ENCODE peak calls at places on chromosome 13, in eight cellular contexts. One of them, this sample, is unnamed.

GRCh38 chr13:99617474-99618255 is 116.4 kb downstream of the TM9SF2 start:
- DNase-seq in A549: peak
- DNase-seq in fibroblast of pulmonary artery: peak
- DNase-seq in heart right ventricle: peak
- DNase-seq in spleen: no peak
- DNase-seq in brain microvascular endothelial cell: peak
- DNase-seq in CD8-positive, alpha-beta T cell: peak
- DNase-seq in mucosa of descending colon: no peak
- DNase-seq in this sample: peak

GRCh38 chr13:41026806-41027205 is 7.7 kb upstream of the ELF1 start:
- DNase-seq in A549: no peak
- DNase-seq in fibroblast of pulmonary artery: no peak
- DNase-seq in heart right ventricle: no peak
- DNase-seq in spleen: no peak
- DNase-seq in brain microvascular endothelial cell: no peak
- DNase-seq in CD8-positive, alpha-beta T cell: no peak
- DNase-seq in mucosa of descending colon: no peak
- DNase-seq in this sample: no peak

GRCh38 chr13:50463662-50464061 is 379.8 kb downstream of the DLEU7 start:
- DNase-seq in A549: no peak
- DNase-seq in fibroblast of pulmonary artery: no peak
- DNase-seq in heart right ventricle: no peak
- DNase-seq in spleen: no peak
- DNase-seq in brain microvascular endothelial cell: no peak
- DNase-seq in CD8-positive, alpha-beta T cell: no peak
- DNase-seq in mucosa of descending colon: no peak
- DNase-seq in this sample: no peak

GRCh38 chr13:74768521-74769090 is 634.4 kb upstream of the KLF12 start:
- DNase-seq in A549: no peak
- DNase-seq in fibroblast of pulmonary artery: no peak
- DNase-seq in heart right ventricle: no peak
- DNase-seq in spleen: no peak
- DNase-seq in brain microvascular endothelial cell: no peak
- DNase-seq in CD8-positive, alpha-beta T cell: no peak
- DNase-seq in mucosa of descending colon: no peak
- DNase-seq in this sample: no peak

GRCh38 chr13:44918323-44919102 is 70.8 kb downstream of the NUFIP1 start:
- DNase-seq in A549: peak
- DNase-seq in fibroblast of pulmonary artery: peak
- DNase-seq in heart right ventricle: peak
- DNase-seq in spleen: peak
- DNase-seq in brain microvascular endothelial cell: peak
- DNase-seq in CD8-positive, alpha-beta T cell: peak
- DNase-seq in mucosa of descending colon: peak
- DNase-seq in this sample: no peak

GRCh38 chr13:105219636-105220035 is 1315.8 kb downstream of the EFNB2 start:
- DNase-seq in A549: no peak
- DNase-seq in fibroblast of pulmonary artery: no peak
- DNase-seq in heart right ventricle: no peak
- DNase-seq in spleen: no peak
- DNase-seq in brain microvascular endothelial cell: no peak
- DNase-seq in CD8-positive, alpha-beta T cell: no peak
- DNase-seq in mucosa of descending colon: no peak
- DNase-seq in this sample: peak

GRCh38 chr13:34405410-34405809 is 536.7 kb upstream of the NBEA start:
- DNase-seq in A549: no peak
- DNase-seq in fibroblast of pulmonary artery: no peak
- DNase-seq in heart right ventricle: no peak
- DNase-seq in spleen: no peak
- DNase-seq in brain microvascular endothelial cell: no peak
- DNase-seq in CD8-positive, alpha-beta T cell: no peak
- DNase-seq in mucosa of descending colon: no peak
- DNase-seq in this sample: no peak

GRCh38 chr13:77002590-77003190 is 10.8 kb downstream of the CLN5 start:
- DNase-seq in A549: peak
- DNase-seq in fibroblast of pulmonary artery: peak
- DNase-seq in heart right ventricle: no peak
- DNase-seq in spleen: no peak
- DNase-seq in brain microvascular endothelial cell: no peak
- DNase-seq in CD8-positive, alpha-beta T cell: no peak
- DNase-seq in mucosa of descending colon: no peak
- DNase-seq in this sample: peak

GRCh38 chr13:100836696-100837095 is 162.1 kb upstream of the TMTC4 start:
- DNase-seq in A549: no peak
- DNase-seq in fibroblast of pulmonary artery: peak
- DNase-seq in heart right ventricle: no peak
- DNase-seq in spleen: no peak
- DNase-seq in brain microvascular endothelial cell: peak
- DNase-seq in CD8-positive, alpha-beta T cell: no peak
- DNase-seq in mucosa of descending colon: no peak
- DNase-seq in this sample: no peak

GRCh38 chr13:75135325-75135825 is 346.6 kb downstream of the TBC1D4 start:
- DNase-seq in A549: no peak
- DNase-seq in fibroblast of pulmonary artery: peak
- DNase-seq in heart right ventricle: no peak
- DNase-seq in spleen: no peak
- DNase-seq in brain microvascular endothelial cell: peak
- DNase-seq in CD8-positive, alpha-beta T cell: no peak
- DNase-seq in mucosa of descending colon: no peak
- DNase-seq in this sample: peak

GRCh38 chr13:32824671-32825070 is 191.6 kb upstream of the KL start:
- DNase-seq in A549: peak
- DNase-seq in fibroblast of pulmonary artery: peak
- DNase-seq in heart right ventricle: no peak
- DNase-seq in spleen: no peak
- DNase-seq in brain microvascular endothelial cell: peak
- DNase-seq in CD8-positive, alpha-beta T cell: no peak
- DNase-seq in mucosa of descending colon: no peak
- DNase-seq in this sample: peak

GRCh38 chr13:101875091-101875490 is 422.6 kb downstream of the ITGBL1 start:
- DNase-seq in A549: no peak
- DNase-seq in fibroblast of pulmonary artery: no peak
- DNase-seq in heart right ventricle: no peak
- DNase-seq in spleen: no peak
- DNase-seq in brain microvascular endothelial cell: no peak
- DNase-seq in CD8-positive, alpha-beta T cell: no peak
- DNase-seq in mucosa of descending colon: no peak
- DNase-seq in this sample: no peak

GRCh38 chr13:98749501-98749900 is 3.0 kb downstream of the SLC15A1 start:
- DNase-seq in A549: no peak
- DNase-seq in fibroblast of pulmonary artery: peak
- DNase-seq in heart right ventricle: no peak
- DNase-seq in spleen: no peak
- DNase-seq in brain microvascular endothelial cell: no peak
- DNase-seq in CD8-positive, alpha-beta T cell: no peak
- DNase-seq in mucosa of descending colon: no peak
- DNase-seq in this sample: no peak

GRCh38 chr13:78604782-78605611 is 1.6 kb upstream of the POU4F1 start:
- DNase-seq in A549: peak
- DNase-seq in fibroblast of pulmonary artery: no peak
- DNase-seq in heart right ventricle: no peak
- DNase-seq in spleen: no peak
- DNase-seq in brain microvascular endothelial cell: no peak
- DNase-seq in CD8-positive, alpha-beta T cell: no peak
- DNase-seq in mucosa of descending colon: no peak
- DNase-seq in this sample: peak

GRCh38 chr13:51958217-51958547 is 53.1 kb downstream of the ATP7B start:
- DNase-seq in A549: no peak
- DNase-seq in fibroblast of pulmonary artery: no peak
- DNase-seq in heart right ventricle: no peak
- DNase-seq in spleen: no peak
- DNase-seq in brain microvascular endothelial cell: no peak
- DNase-seq in CD8-positive, alpha-beta T cell: no peak
- DNase-seq in mucosa of descending colon: peak
- DNase-seq in this sample: no peak

GRCh38 chr13:36395280-36395679 is 37.0 kb upstream of the CCNA1 start:
- DNase-seq in A549: peak
- DNase-seq in fibroblast of pulmonary artery: peak
- DNase-seq in heart right ventricle: no peak
- DNase-seq in spleen: no peak
- DNase-seq in brain microvascular endothelial cell: no peak
- DNase-seq in CD8-positive, alpha-beta T cell: no peak
- DNase-seq in mucosa of descending colon: no peak
- DNase-seq in this sample: peak

GRCh38 chr13:79776538-79776937 is 295.6 kb downstream of the NDFIP2 start:
- DNase-seq in A549: no peak
- DNase-seq in fibroblast of pulmonary artery: no peak
- DNase-seq in heart right ventricle: no peak
- DNase-seq in spleen: no peak
- DNase-seq in brain microvascular endothelial cell: no peak
- DNase-seq in CD8-positive, alpha-beta T cell: no peak
- DNase-seq in mucosa of descending colon: no peak
- DNase-seq in this sample: peak

GRCh38 chr13:77323858-77324257 is 3.0 kb downstream of the MYCBP2 start:
- DNase-seq in A549: no peak
- DNase-seq in fibroblast of pulmonary artery: no peak
- DNase-seq in heart right ventricle: no peak
- DNase-seq in spleen: no peak
- DNase-seq in brain microvascular endothelial cell: no peak
- DNase-seq in CD8-positive, alpha-beta T cell: no peak
- DNase-seq in mucosa of descending colon: no peak
- DNase-seq in this sample: no peak

DNA sequence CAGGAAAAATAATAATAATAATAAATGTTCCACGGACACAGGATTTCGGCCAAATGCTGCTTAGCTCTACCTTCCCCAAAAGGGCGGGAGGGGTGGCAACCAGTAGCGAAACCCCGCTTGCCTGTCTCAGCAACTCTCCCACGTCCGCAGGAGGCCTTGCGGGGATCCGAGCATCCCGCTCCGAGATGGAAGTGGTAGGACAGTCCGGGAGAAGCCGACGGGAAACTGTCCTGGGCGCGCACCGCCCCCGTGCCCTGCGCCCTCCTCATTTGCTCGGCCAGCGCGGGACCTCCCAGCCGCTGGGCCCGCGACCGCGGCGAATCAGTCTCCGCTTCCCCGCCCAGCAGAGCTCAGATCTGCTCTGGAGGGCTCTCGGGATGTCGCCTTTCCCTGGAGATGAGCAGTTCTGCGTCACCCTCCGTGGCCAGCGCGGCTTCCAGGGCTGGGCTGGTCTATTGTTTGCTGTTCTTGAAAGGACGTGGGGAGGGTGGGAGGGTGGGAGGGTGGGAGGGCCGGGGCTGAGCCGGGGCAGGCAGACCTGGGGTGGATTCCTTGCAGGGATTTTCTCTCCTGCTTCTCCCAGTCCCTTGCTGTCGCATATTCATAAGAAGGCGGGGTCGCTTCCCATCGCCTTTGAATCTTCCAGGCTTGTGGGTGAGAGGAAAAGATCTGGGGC is 48.8 kb upstream of the PABPC3 start:
- DNase-seq in A549: no peak
- DNase-seq in fibroblast of pulmonary artery: peak
- DNase-seq in heart right ventricle: no peak
- DNase-seq in spleen: peak
- DNase-seq in brain microvascular endothelial cell: peak
- DNase-seq in CD8-positive, alpha-beta T cell: no peak
- DNase-seq in mucosa of descending colon: no peak
- DNase-seq in this sample: peak
- H3K4me3 ChIP-seq in A549: peak
- H3K4me3 ChIP-seq in fibroblast of pulmonary artery: peak
- H3K4me3 ChIP-seq in heart right ventricle: peak
- H3K4me3 ChIP-seq in spleen: peak
- H3K4me3 ChIP-seq in brain microvascular endothelial cell: peak
- H3K4me3 ChIP-seq in CD8-positive, alpha-beta T cell: no peak
- H3K4me3 ChIP-seq in mucosa of descending colon: no peak
- H3K4me3 ChIP-seq in this sample: peak

GRCh38 chr13:113364371-113364932 is 522 bp upstream of the GRTP1 start:
- DNase-seq in A549: peak
- DNase-seq in fibroblast of pulmonary artery: no peak
- DNase-seq in heart right ventricle: no peak
- DNase-seq in spleen: no peak
- DNase-seq in brain microvascular endothelial cell: no peak
- DNase-seq in CD8-positive, alpha-beta T cell: no peak
- DNase-seq in mucosa of descending colon: no peak
- DNase-seq in this sample: peak
- H3K4me3 ChIP-seq in A549: peak
- H3K4me3 ChIP-seq in fibroblast of pulmonary artery: no peak
- H3K4me3 ChIP-seq in heart right ventricle: peak
- H3K4me3 ChIP-seq in spleen: peak
- H3K4me3 ChIP-seq in brain microvascular endothelial cell: peak
- H3K4me3 ChIP-seq in CD8-positive, alpha-beta T cell: no peak
- H3K4me3 ChIP-seq in mucosa of descending colon: no peak
- H3K4me3 ChIP-seq in this sample: peak

DNA sequence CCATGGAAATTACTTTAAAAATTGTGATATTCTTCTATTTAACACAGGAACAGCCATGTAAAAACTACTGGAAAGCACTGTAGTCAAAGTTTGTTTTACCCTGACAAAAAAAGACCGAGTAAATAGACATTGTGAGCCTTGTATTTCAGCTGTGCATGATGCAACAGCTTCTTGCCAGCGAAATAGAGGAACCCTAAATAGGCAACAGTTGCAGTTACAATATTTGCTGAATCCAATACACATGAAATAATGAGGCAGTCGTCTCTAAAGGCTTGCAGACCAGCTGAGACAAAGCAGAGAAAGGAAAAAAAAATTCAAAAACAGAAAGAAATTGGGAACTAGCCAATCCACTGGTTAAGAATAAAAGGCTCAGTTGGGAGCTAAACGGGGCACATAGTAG is 1001.1 kb downstream of the OLFM4 start:
- DNase-seq in A549: no peak
- DNase-seq in fibroblast of pulmonary artery: no peak
- DNase-seq in heart right ventricle: no peak
- DNase-seq in spleen: no peak
- DNase-seq in brain microvascular endothelial cell: no peak
- DNase-seq in CD8-positive, alpha-beta T cell: no peak
- DNase-seq in mucosa of descending colon: no peak
- DNase-seq in this sample: no peak
- H3K4me3 ChIP-seq in A549: no peak
- H3K4me3 ChIP-seq in fibroblast of pulmonary artery: no peak
- H3K4me3 ChIP-seq in heart right ventricle: no peak
- H3K4me3 ChIP-seq in spleen: no peak
- H3K4me3 ChIP-seq in brain microvascular endothelial cell: no peak
- H3K4me3 ChIP-seq in CD8-positive, alpha-beta T cell: no peak
- H3K4me3 ChIP-seq in mucosa of descending colon: no peak
- H3K4me3 ChIP-seq in this sample: no peak

GRCh38 chr13:39682788-39683187 is 27.3 kb downstream of the COG6 start:
- DNase-seq in A549: no peak
- DNase-seq in fibroblast of pulmonary artery: no peak
- DNase-seq in heart right ventricle: no peak
- DNase-seq in spleen: no peak
- DNase-seq in brain microvascular endothelial cell: no peak
- DNase-seq in CD8-positive, alpha-beta T cell: no peak
- DNase-seq in mucosa of descending colon: no peak
- DNase-seq in this sample: no peak

GRCh38 chr13:39685652-39686051 is 30.2 kb downstream of the COG6 start:
- DNase-seq in A549: no peak
- DNase-seq in fibroblast of pulmonary artery: no peak
- DNase-seq in heart right ventricle: no peak
- DNase-seq in spleen: no peak
- DNase-seq in brain microvascular endothelial cell: no peak
- DNase-seq in CD8-positive, alpha-beta T cell: no peak
- DNase-seq in mucosa of descending colon: no peak
- DNase-seq in this sample: no peak

GRCh38 chr13:39682310-39682709 is 26.8 kb downstream of the COG6 start:
- DNase-seq in A549: no peak
- DNase-seq in fibroblast of pulmonary artery: no peak
- DNase-seq in heart right ventricle: no peak
- DNase-seq in spleen: no peak
- DNase-seq in brain microvascular endothelial cell: no peak
- DNase-seq in CD8-positive, alpha-beta T cell: no peak
- DNase-seq in mucosa of descending colon: no peak
- DNase-seq in this sample: no peak

GRCh38 chr13:39688278-39688677 is 32.8 kb downstream of the COG6 start:
- DNase-seq in A549: no peak
- DNase-seq in fibroblast of pulmonary artery: no peak
- DNase-seq in heart right ventricle: no peak
- DNase-seq in spleen: no peak
- DNase-seq in brain microvascular endothelial cell: no peak
- DNase-seq in CD8-positive, alpha-beta T cell: no peak
- DNase-seq in mucosa of descending colon: no peak
- DNase-seq in this sample: no peak

GRCh38 chr13:39684531-39685137 is 29.2 kb downstream of the COG6 start:
- DNase-seq in A549: peak
- DNase-seq in fibroblast of pulmonary artery: peak
- DNase-seq in heart right ventricle: no peak
- DNase-seq in spleen: no peak
- DNase-seq in brain microvascular endothelial cell: no peak
- DNase-seq in CD8-positive, alpha-beta T cell: no peak
- DNase-seq in mucosa of descending colon: no peak
- DNase-seq in this sample: peak
- H3K4me3 ChIP-seq in A549: no peak
- H3K4me3 ChIP-seq in fibroblast of pulmonary artery: no peak
- H3K4me3 ChIP-seq in heart right ventricle: no peak
- H3K4me3 ChIP-seq in spleen: no peak
- H3K4me3 ChIP-seq in brain microvascular endothelial cell: no peak
- H3K4me3 ChIP-seq in CD8-positive, alpha-beta T cell: no peak
- H3K4me3 ChIP-seq in mucosa of descending colon: no peak
- H3K4me3 ChIP-seq in this sample: no peak